ENCODE peak calls at places on chromosomes 13 and 19, in four cellular contexts. V is HepG2, H is GM12878, P is K562. G is an unnamed sample.

GRCh38 chr13:95676100-95676774 is 702 bp upstream of the DNAJC3 start:
- DNase-seq in P (peak; percentile 10), H (no peak), V (peak; percentile 50), G (peak; percentile 71)

GRCh38 chr13:94558721-94559120 is 37.2 kb downstream of the TGDS start:
- DNase-seq in V (no peak), H (no peak), P (no peak), G (no peak)

GRCh38 chr13:32471187-32471922 is 43.4 kb upstream of the N4BP2L1 start:
- DNase-seq in V (no peak), H (no peak), P (no peak), G (no peak)

GRCh38 chr19:24127601-24128000 is 40.6 kb downstream of the ZNF254 start:
- DNase-seq in P (no peak), V (no peak), H (no peak), G (no peak)

GRCh38 chr19:4768934-4769777 is 22.4 kb upstream of the FEM1A start:
- DNase-seq in P (peak; percentile 93), H (no peak), V (peak; percentile 85), G (peak; percentile 75)

GRCh38 chr19:14072535-14073231 is at the start of gene MISP3:
- DNase-seq in H (no peak), P (peak; percentile 68), V (no peak), G (peak; percentile 43)

GRCh38 chr13:77422724-77423123 is 95.8 kb upstream of the MYCBP2 start:
- DNase-seq in V (no peak), H (no peak), P (no peak), G (no peak)

GRCh38 chr13:99008577-99008976 is 30.7 kb upstream of the DOCK9 start:
- DNase-seq in H (no peak), P (no peak), V (no peak), G (no peak)

GRCh38 chr13:23715762-23716235 is 145.6 kb downstream of the TNFRSF19 start:
- DNase-seq in H (no peak), P (peak; percentile 30), V (peak; percentile 62), G (no peak)

GRCh38 chr13:40819797-40820315 is 30.4 kb downstream of the SLC25A15 start:
- DNase-seq in V (no peak), H (no peak), P (no peak), G (no peak)

GRCh38 chr19:19649580-19649995 is 6.1 kb upstream of the GMIP start:
- DNase-seq in H (no peak), V (no peak), P (no peak), G (no peak)

GRCh38 chr19:8552810-8553209 is 24.4 kb downstream of the MYO1F start:
- DNase-seq in H (no peak), V (peak; percentile 58), P (peak; percentile 50), G (no peak)

GRCh38 chr19:33551676-33552075 is 30.1 kb upstream of the PEPD start:
- DNase-seq in P (no peak), V (no peak), H (no peak), G (no peak)

GRCh38 chr19:6930190-6930589 is 42.8 kb downstream of the ADGRE1 start:
- DNase-seq in P (no peak), V (no peak), H (no peak), G (no peak)

GRCh38 chr13:58142952-58143351 is 511.4 kb downstream of the PCDH17 start:
- DNase-seq in V (no peak), H (no peak), P (no peak), G (no peak)

GRCh38 chr13:77779461-77780272 is 82.2 kb downstream of the SLAIN1 start:
- DNase-seq in P (no peak), V (peak; percentile 26), H (peak; percentile 24), G (peak; percentile 86)

GRCh38 chr19:19205416-19206410 is 2.5 kb upstream of the NR2C2AP start:
- DNase-seq in V (no peak), H (no peak), P (no peak), G (no peak)

GRCh38 chr19:1766800-1767352 is 13.6 kb downstream of the ONECUT3 start:
- DNase-seq in H (no peak), P (peak; percentile 81), V (no peak), G (no peak)

GRCh38 chr13:77000475-77000874 is 8.6 kb downstream of the CLN5 start:
- DNase-seq in V (no peak), P (no peak), H (no peak), G (no peak)

GRCh38 chr13:79612604-79613003 is 131.6 kb downstream of the NDFIP2 start:
- DNase-seq in P (no peak), H (no peak), V (no peak), G (no peak)

GRCh38 chr13:53142301-53142700 is 113.7 kb downstream of the OLFM4 start:
- DNase-seq in V (no peak), H (no peak), P (no peak), G (no peak)

GRCh38 chr19:2734589-2735288 is 5.1 kb downstream of the SLC39A3 start:
- DNase-seq in H (no peak), P (no peak), V (no peak), G (no peak)

GRCh38 chr19:46520616-46521015 is 24.9 kb upstream of the PNMA8B start:
- DNase-seq in H (no peak), V (no peak), P (peak; percentile 74), G (no peak)

GRCh38 chr13:47545630-47546029 is 455.4 kb downstream of the SUCLA2 start:
- DNase-seq in H (no peak), P (no peak), V (no peak), G (no peak)

GRCh38 chr19:4695224-4695731 is 25.1 kb upstream of the MYDGF start:
- DNase-seq in P (no peak), V (no peak), H (no peak), G (no peak)

GRCh38 chr13:96822900-96823299 is 171.4 kb downstream of the OXGR1 start:
- DNase-seq in V (peak; percentile 50), P (peak; percentile 12), H (no peak), G (peak; percentile 9)

GRCh38 chr19:56720281-56720680 is 48.7 kb upstream of the ZNF835 start:
- DNase-seq in P (no peak), H (no peak), V (peak; percentile 12), G (no peak)
- TF ChIP-seq MYC in P (no peak), H (no peak), V (no peak), G (no peak)

DNA sequence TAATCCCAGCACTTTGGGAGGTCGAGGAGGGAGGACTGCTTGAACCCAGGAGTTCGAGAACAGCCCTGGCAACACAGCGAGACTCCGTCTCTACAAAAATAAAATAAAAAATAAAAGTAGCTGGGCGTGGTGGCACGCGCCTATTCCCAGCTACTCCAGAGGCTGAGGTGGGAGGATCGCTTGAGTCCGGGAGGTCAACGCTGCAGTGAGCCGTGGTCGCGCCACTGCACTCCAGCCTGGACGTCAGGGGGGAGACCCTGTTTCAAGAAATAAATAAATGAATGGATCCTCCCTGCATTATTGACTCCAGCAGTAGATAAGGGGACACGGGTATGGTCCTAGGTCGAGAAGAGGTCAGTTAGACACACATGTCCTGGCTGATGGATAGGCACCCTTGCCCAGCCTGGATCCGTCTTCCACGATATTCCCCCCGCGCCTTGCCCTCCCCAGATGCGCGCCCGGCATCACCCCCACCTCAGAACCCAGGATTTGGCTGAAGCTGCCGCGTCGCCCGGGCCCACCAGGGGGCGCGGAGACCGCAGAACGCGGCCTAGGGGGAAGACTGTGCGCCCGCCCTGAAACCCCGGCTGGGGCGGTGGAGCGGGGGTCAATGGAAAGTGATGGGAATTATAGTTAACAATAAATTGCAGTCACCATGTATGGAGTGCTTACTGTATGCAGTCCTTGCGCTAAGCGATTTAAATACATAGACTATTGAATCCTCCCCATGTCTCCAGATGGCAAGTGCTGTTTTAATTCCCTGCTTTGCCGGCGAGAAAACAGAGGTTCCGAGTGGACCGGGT is 2.1 kb upstream of the HOOK2 start:
- DNase-seq in P (peak; percentile 74), H (no peak), V (peak; percentile 50), G (peak; percentile 78)
- TF ChIP-seq POLR2AphosphoS5 in P (no peak), H (no peak), V (no peak), G (peak; percentile 37)

GRCh38 chr13:44523176-44524017 is 52.7 kb downstream of the TSC22D1 start:
- DNase-seq in H (peak; percentile 7), P (no peak), V (peak; percentile 67), G (peak; percentile 43)
- TF ChIP-seq MYC in H (no peak), P (no peak), V (no peak), G (no peak)

GRCh38 chr19:50925734-50926133 is 14.5 kb upstream of the KLK4 start:
- DNase-seq in P (no peak), V (no peak), H (no peak), G (no peak)
- TF ChIP-seq POLR2AphosphoS5 in P (no peak), V (no peak), H (no peak), G (no peak)

GRCh38 chr13:114161028-114161556 is 18.0 kb upstream of the CFAP97D2 start:
- DNase-seq in H (no peak), P (no peak), V (no peak), G (peak; percentile 41)

GRCh38 chr13:114164027-114164426 is 15.0 kb upstream of the CFAP97D2 start:
- DNase-seq in V (no peak), P (no peak), H (no peak), G (no peak)

GRCh38 chr13:114162533-114162922 is 16.5 kb upstream of the CFAP97D2 start:
- DNase-seq in V (no peak), H (no peak), P (no peak), G (no peak)

GRCh38 chr13:114164681-114165429 is 14.2 kb upstream of the CFAP97D2 start:
- DNase-seq in H (no peak), V (no peak), P (no peak), G (no peak)

DNA sequence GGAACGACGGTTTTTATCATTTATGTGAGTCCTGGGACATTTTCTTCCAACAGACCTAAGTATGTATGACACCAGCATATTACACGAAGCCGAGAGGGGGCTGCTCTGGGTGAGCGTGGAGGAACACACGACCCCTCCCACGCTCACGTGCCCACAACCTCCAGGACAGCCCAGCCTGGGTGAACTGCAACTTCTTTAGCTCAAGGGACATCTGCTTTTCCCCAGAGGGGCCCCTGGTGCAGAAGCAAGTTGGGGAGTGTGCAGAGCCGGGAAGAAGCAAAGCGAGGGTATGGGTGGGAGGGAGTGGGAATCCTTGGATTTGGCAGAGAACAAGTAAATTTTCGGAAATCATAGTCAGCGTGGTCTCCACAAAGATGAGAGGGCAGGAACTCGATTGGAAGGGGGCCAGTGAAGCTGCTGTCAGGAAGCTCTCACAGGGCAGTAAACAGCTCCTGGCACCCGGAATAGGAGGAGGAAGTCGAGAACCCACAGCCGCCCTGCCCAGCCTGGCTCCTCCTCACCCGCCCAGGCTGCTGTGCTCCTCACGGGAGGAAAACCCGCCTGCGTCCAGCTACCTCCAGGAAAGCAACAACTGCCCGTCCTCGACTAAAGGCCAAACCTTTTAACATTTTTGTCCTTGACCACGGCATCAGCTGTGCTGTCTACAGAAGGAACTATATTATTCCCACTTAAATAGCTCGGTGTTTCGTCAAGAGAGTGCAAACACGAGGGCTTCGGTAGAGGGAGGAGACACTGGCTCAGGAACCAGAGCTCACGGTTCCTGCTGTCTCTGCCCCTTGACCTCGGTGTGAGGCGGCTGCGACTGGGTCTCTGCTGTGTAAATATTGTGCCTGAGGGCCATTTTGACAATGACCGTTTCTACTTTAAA is 17.2 kb upstream of the CFAP97D2 start:
- DNase-seq in H (no peak), P (no peak), V (peak; percentile 63), G (peak; percentile 55)
- TF ChIP-seq MYC in H (no peak), P (no peak), V (peak; percentile 56), G (no peak)